ENCODE peak calls at places on chromosomes 7 and 10, in nine cellular contexts. Z is A549; B is lower lobe of right lung; X is GM23248; S is naive thymus-derived CD4-positive, alpha-beta T cell; U is tibial nerve; D is lung; M is SJSA1; I is GM23338. T is an unnamed sample.

GRCh38 chr10:3418901-3419300 is 246.3 kb upstream of the PITRM1 start:
- DNase-seq in Z (no peak), B (no peak), X (no peak), S (no peak), U (no peak), D (no peak), M (no peak), I (no peak), T (no peak)

GRCh38 chr10:369441-370221 is 234.4 kb downstream of the ZMYND11 start:
- DNase-seq in Z (no peak), B (no peak), X (peak; percentile 88), S (no peak), U (no peak), D (no peak), M (no peak), I (no peak), T (no peak)

GRCh38 chr10:6062101-6062771 is at the start of gene IL2RA:
- DNase-seq in Z (no peak), B (no peak), X (no peak), S (peak; percentile 69), U (no peak), D (no peak), M (no peak), I (no peak), T (no peak)

GRCh38 chr7:17307033-17307432 is 8.6 kb downstream of the AHR start:
- DNase-seq in Z (no peak), B (no peak), X (peak; percentile 60), S (no peak), U (peak; percentile 53), D (no peak), M (no peak), I (no peak), T (no peak)

GRCh38 chr10:70378122-70378521 is 4.3 kb downstream of the LRRC20 start:
- DNase-seq in Z (peak; percentile 81), B (no peak), X (peak; percentile 86), S (no peak), U (no peak), D (no peak), M (peak; percentile 89), I (no peak), T (no peak)

GRCh38 chr10:103493911-103494877 is 689 bp downstream of the NEURL1 start:
- DNase-seq in Z (no peak), B (no peak), X (peak; percentile 45), S (no peak), U (no peak), D (no peak), M (no peak), I (peak; percentile 64), T (no peak)

GRCh38 chr10:48497965-48498770 is 106.7 kb downstream of the ARHGAP22 start:
- DNase-seq in Z (no peak), B (no peak), X (no peak), S (no peak), U (no peak), D (no peak), M (peak; percentile 23), I (no peak), T (no peak)

GRCh38 chr10:30048768-30049507 is 10.4 kb downstream of the JCAD start:
- DNase-seq in Z (no peak), B (no peak), X (no peak), S (no peak), U (no peak), D (no peak), M (no peak), I (no peak), T (no peak)

GRCh38 chr10:5594271-5595036 is 69.7 kb downstream of the CALML3 start:
- DNase-seq in Z (no peak), B (peak; percentile 5), X (peak; percentile 71), S (no peak), U (no peak), D (no peak), M (no peak), I (no peak), T (peak; percentile 48)

GRCh38 chr7:101146-101545 is 91.2 kb upstream of the FAM20C start:
- DNase-seq in Z (no peak), B (no peak), X (no peak), S (no peak), U (no peak), D (no peak), M (no peak), I (no peak), T (no peak)

GRCh38 chr7:131502810-131503545 is 53.5 kb downstream of the PODXL start:
- DNase-seq in Z (no peak), B (no peak), X (peak; percentile 66), S (no peak), U (peak; percentile 62), D (no peak), M (no peak), I (no peak), T (peak; percentile 88)

GRCh38 chr7:98149293-98149692 is 42.6 kb downstream of the LMTK2 start:
- DNase-seq in Z (no peak), B (no peak), X (no peak), S (no peak), U (no peak), D (no peak), M (no peak), I (no peak), T (no peak)

GRCh38 chr10:33377658-33378025 is 43.2 kb upstream of the NRP1 start:
- DNase-seq in Z (no peak), B (no peak), X (peak; percentile 74), S (no peak), U (no peak), D (no peak), M (no peak), I (no peak), T (no peak)

GRCh38 chr10:84825330-84825729 is 496.9 kb downstream of the CCSER2 start:
- DNase-seq in Z (peak; percentile 18), B (no peak), X (peak; percentile 57), S (no peak), U (no peak), D (no peak), M (peak; percentile 82), I (no peak), T (no peak)

GRCh38 chr10:30445716-30446115 is 11.7 kb downstream of the MAP3K8 start:
- DNase-seq in Z (no peak), B (no peak), X (peak; percentile 95), S (no peak), U (no peak), D (no peak), M (no peak), I (no peak), T (no peak)

DNA sequence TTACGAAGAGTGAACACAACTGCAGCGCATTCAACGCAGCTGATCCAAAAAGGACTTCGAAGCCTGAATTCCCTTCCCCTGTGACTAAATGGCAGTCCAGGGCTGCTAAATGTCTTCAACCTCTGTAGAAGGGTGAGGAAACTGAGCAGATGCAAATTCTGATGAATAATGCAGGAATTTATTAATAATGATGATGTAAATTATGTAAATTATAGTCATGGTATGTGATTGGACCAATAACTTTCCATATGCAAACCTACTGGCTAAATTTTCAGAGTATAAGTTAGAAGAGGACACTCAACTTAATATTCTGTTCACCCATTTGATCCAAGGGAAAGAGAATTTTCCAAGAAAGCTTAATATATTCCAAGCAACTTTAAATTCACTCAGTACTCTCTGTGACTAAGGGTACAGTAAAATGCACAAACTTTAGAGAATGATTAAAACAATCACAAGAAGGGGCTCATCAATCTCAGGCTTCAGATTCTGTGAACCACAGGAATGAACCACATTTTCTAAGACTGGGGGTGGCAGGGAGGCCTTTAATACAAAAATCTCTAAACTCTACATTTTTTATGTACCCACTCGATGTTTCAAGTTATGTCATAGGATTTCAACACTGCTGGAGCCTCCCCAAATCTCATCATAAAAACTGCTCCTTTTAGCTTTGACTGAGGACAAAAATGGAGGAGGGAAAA is 3.5 kb downstream of the FGFR2 start:
- DNase-seq in Z (no peak), B (no peak), X (peak; percentile 41), S (no peak), U (no peak), D (no peak), M (no peak), I (no peak), T (no peak)
- H3K4me1 ChIP-seq in Z (peaks cover 14% of the 10 kb centered on the region), B (peaks cover 11% of the 10 kb centered on the region), X (peaks cover 3% of the 10 kb centered on the region), S (no peaks in the 10 kb centered on the region), U (no peaks in the 10 kb centered on the region), D (peaks cover 13% of the 10 kb centered on the region), M (peaks cover 13% of the 10 kb centered on the region), I (peaks cover 67% of the 10 kb centered on the region), T (no peaks in the 10 kb centered on the region)

GRCh38 chr7:2810682-2811471 is 33.2 kb downstream of the GNA12 start:
- DNase-seq in Z (no peak), B (no peak), X (no peak), S (no peak), U (no peak), D (no peak), M (no peak), I (peak; percentile 6), T (no peak)
- H3K4me1 ChIP-seq in Z (peaks cover 40% of the 10 kb centered on the region), B (peaks cover 40% of the 10 kb centered on the region), X (peaks cover 18% of the 10 kb centered on the region), S (no peaks in the 10 kb centered on the region), U (no peaks in the 10 kb centered on the region), D (peaks cover 15% of the 10 kb centered on the region), M (peaks cover 43% of the 10 kb centered on the region), I (peaks cover 71% of the 10 kb centered on the region), T (no peaks in the 10 kb centered on the region)

GRCh38 chr10:132302421-132302820 is 5.3 kb downstream of the STK32C start:
- DNase-seq in Z (no peak), B (peak; percentile 26), X (no peak), S (no peak), U (no peak), D (no peak), M (no peak), I (no peak), T (no peak)
- H3K4me1 ChIP-seq in Z (peaks cover 4% of the 10 kb centered on the region), B (peaks cover 10% of the 10 kb centered on the region), X (no peaks in the 10 kb centered on the region), S (peaks cover 3% of the 10 kb centered on the region), U (no peaks in the 10 kb centered on the region), D (peaks cover 4% of the 10 kb centered on the region), M (peaks cover 14% of the 10 kb centered on the region), I (no peaks in the 10 kb centered on the region), T (no peaks in the 10 kb centered on the region)

GRCh38 chr10:21507066-21507669 is 18.3 kb downstream of the SKIDA1 start:
- DNase-seq in Z (no peak), B (no peak), X (no peak), S (no peak), U (no peak), D (peak; percentile 20), M (no peak), I (no peak), T (no peak)
- H3K4me1 ChIP-seq in Z (peaks cover 32% of the 10 kb centered on the region), B (no peaks in the 10 kb centered on the region), X (no peaks in the 10 kb centered on the region), S (no peaks in the 10 kb centered on the region), U (no peaks in the 10 kb centered on the region), D (peaks cover 1% of the 10 kb centered on the region), M (no peaks in the 10 kb centered on the region), I (peaks cover 75% of the 10 kb centered on the region), T (no peaks in the 10 kb centered on the region)

GRCh38 chr7:30474485-30474884 is 4.1 kb downstream of the NOD1 start:
- DNase-seq in Z (no peak), B (no peak), X (no peak), S (no peak), U (no peak), D (no peak), M (no peak), I (no peak), T (no peak)
- H3K4me1 ChIP-seq in Z (peaks cover 56% of the 10 kb centered on the region), B (peaks cover 89% of the 10 kb centered on the region), X (peaks cover 85% of the 10 kb centered on the region), S (peaks cover 23% of the 10 kb centered on the region), U (no peaks in the 10 kb centered on the region), D (peaks cover 47% of the 10 kb centered on the region), M (peaks cover 34% of the 10 kb centered on the region), I (peaks cover 7% of the 10 kb centered on the region), T (peaks cover 16% of the 10 kb centered on the region)

GRCh38 chr10:122186822-122187810 is 84.0 kb upstream of the BTBD16 start:
- DNase-seq in Z (no peak), B (no peak), X (no peak), S (no peak), U (no peak), D (no peak), M (no peak), I (no peak), T (no peak)
- H3K4me1 ChIP-seq in Z (peaks cover 52% of the 10 kb centered on the region), B (peaks cover 8% of the 10 kb centered on the region), X (peaks cover 20% of the 10 kb centered on the region), S (no peaks in the 10 kb centered on the region), U (no peaks in the 10 kb centered on the region), D (peaks cover 18% of the 10 kb centered on the region), M (peaks cover 12% of the 10 kb centered on the region), I (peaks cover 56% of the 10 kb centered on the region), T (peaks cover 6% of the 10 kb centered on the region)